ENCODE peak calls at places on chromosomes 4 and X, in eight cellular contexts. T is HCT116; Q is lower lobe of right lung; D is gastrocnemius medialis; O is brain microvascular endothelial cell; R is BJ; M is CD8-positive, alpha-beta T cell; S is IMR-90. E is an unnamed sample.

GRCh38 chr4:16129336-16129735 is 45.5 kb upstream of the PROM1 start:
- DNase-seq in D (no peak), T (no peak), R (no peak), Q (no peak), M (no peak), S (no peak), O (no peak), E (no peak)

GRCh38 chr4:69167300-69167699 is 47.2 kb downstream of the UGT2B11 start:
- DNase-seq in T (no peak), O (no peak), R (no peak), M (no peak), D (no peak), Q (no peak), S (peak; percentile 2), E (no peak)

GRCh38 chrX:94695910-94696309 is 1021.9 kb downstream of the FAM133A start:
- DNase-seq in T (no peak), Q (no peak), O (no peak), D (no peak), S (no peak), M (no peak), R (no peak), E (no peak)

GRCh38 chr4:96913437-96914075 is 1073.7 kb downstream of the PDHA2 start:
- DNase-seq in D (no peak), R (no peak), Q (no peak), O (peak; percentile 28), T (no peak), S (no peak), M (no peak), E (no peak)

GRCh38 chr4:8362483-8362882 is 78.0 kb downstream of the ACOX3 start:
- DNase-seq in D (no peak), Q (no peak), S (no peak), R (no peak), T (no peak), M (no peak), O (no peak), E (no peak)

GRCh38 chr4:97317691-97318090 is 825.6 kb downstream of the STPG2 start:
- DNase-seq in M (no peak), R (no peak), S (no peak), O (no peak), T (no peak), Q (no peak), D (no peak), E (no peak)

GRCh38 chrX:120426599-120426998 is 42.5 kb downstream of the LAMP2 start:
- DNase-seq in R (no peak), S (peak; percentile 19), T (no peak), O (no peak), D (no peak), M (no peak), Q (no peak), E (no peak)

GRCh38 chr4:75545526-75545925 is 10.3 kb upstream of the ODAPH start:
- DNase-seq in R (no peak), M (no peak), D (no peak), Q (no peak), O (peak; percentile 20), S (peak; percentile 65), T (no peak), E (no peak)

GRCh38 chr4:159142254-159142653 is 39.4 kb downstream of the RAPGEF2 start:
- DNase-seq in T (no peak), R (no peak), M (no peak), S (peak; percentile 64), D (no peak), Q (no peak), O (peak; percentile 37), E (no peak)

GRCh38 chr4:112523008-112523440 is 7.0 kb upstream of the NEUROG2 start:
- DNase-seq in Q (no peak), D (no peak), T (no peak), S (peak; percentile 66), M (no peak), O (peak; percentile 24), R (no peak), E (no peak)

GRCh38 chrX:11119295-11119943 is 8.3 kb downstream of the HCCS start:
- DNase-seq in S (no peak), M (no peak), O (no peak), T (no peak), D (no peak), R (no peak), Q (no peak), E (no peak)
- H3K36me3 ChIP-seq in S (peaks cover 31% of the 10 kb centered on the region), M (peaks cover 38% of the 10 kb centered on the region), O (peaks cover 14% of the 10 kb centered on the region), T (peaks cover 36% of the 10 kb centered on the region), D (no peaks in the 10 kb centered on the region), R (peaks cover 9% of the 10 kb centered on the region), Q (peaks cover 72% of the 10 kb centered on the region), E (peaks cover 8% of the 10 kb centered on the region)

GRCh38 chr4:15007201-15007600 is 4.9 kb downstream of the CPEB2 start:
- DNase-seq in R (no peak), M (no peak), T (no peak), O (no peak), S (no peak), Q (no peak), D (no peak), E (no peak)
- H3K36me3 ChIP-seq in R (peaks cover 1% of the 10 kb centered on the region), M (no peaks in the 10 kb centered on the region), T (no peaks in the 10 kb centered on the region), O (peaks cover 43% of the 10 kb centered on the region), S (peaks cover 13% of the 10 kb centered on the region), Q (peaks cover 36% of the 10 kb centered on the region), D (no peaks in the 10 kb centered on the region), E (no peaks in the 10 kb centered on the region)

DNA sequence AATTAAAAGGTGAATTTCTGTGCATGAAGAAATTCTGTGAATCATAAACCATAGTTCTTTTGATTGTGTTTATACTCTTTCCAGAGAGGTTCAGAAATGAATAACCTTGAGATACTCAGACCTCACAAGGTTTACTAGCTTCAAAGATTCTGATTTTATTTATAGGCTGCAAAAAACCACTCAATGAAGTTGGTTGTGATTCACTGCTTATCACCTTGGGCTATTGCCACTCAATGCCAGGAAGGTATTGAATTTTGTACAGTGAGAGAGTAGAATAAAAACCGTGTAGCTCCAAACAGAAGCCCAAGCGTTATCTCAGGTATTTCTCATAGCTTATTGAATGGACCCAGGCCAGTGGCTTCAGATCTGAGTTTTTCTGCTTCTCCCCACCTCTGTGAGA is 118.7 kb downstream of the FHIP1A start:
- DNase-seq in Q (no peak), O (no peak), S (no peak), T (no peak), M (no peak), D (no peak), R (no peak), E (no peak)
- H3K36me3 ChIP-seq in Q (no peaks in the 10 kb centered on the region), O (no peaks in the 10 kb centered on the region), S (no peaks in the 10 kb centered on the region), T (no peaks in the 10 kb centered on the region), M (no peaks in the 10 kb centered on the region), D (no peaks in the 10 kb centered on the region), R (no peaks in the 10 kb centered on the region), E (no peaks in the 10 kb centered on the region)

GRCh38 chr4:134787315-134787714 is 585.7 kb upstream of the PABPC4L start:
- DNase-seq in Q (no peak), O (peak; percentile 1), D (no peak), S (no peak), M (no peak), R (no peak), T (no peak), E (no peak)
- H3K36me3 ChIP-seq in Q (no peaks in the 10 kb centered on the region), O (no peaks in the 10 kb centered on the region), D (no peaks in the 10 kb centered on the region), S (no peaks in the 10 kb centered on the region), M (no peaks in the 10 kb centered on the region), R (no peaks in the 10 kb centered on the region), T (no peaks in the 10 kb centered on the region), E (no peaks in the 10 kb centered on the region)

E was measured in naive thymus-derived CD4-positive, alpha-beta T cell.